ENCODE peak calls at places on chromosomes 13 and 19, in eight cellular contexts. B is cardiac fibroblast, Z is fibroblast of mammary gland, D is foreskin fibroblast, G is GM23248, F is right atrium auricular region, R is fibroblast of lung, I is left ventricle myocardium inferior. J is an unnamed sample.

GRCh38 chr13:113645329-113645728 is 12.7 kb downstream of the ATP4B start:
- DNase-seq in B (no peak), Z (no peak), D (no peak), G (no peak), F (no peak), R (no peak), I (no peak), J (no peak)

GRCh38 chr13:114090476-114090875 is 41.9 kb downstream of the RASA3 start:
- DNase-seq in B (no peak), Z (no peak), D (no peak), G (no peak), F (peak; percentile 42), R (no peak), I (no peak), J (no peak)

GRCh38 chr13:18948664-18949488 is 232.7 kb downstream of the TUBA3C start:
- DNase-seq in B (no peak), Z (no peak), D (no peak), G (no peak), F (no peak), R (no peak), I (no peak), J (no peak)

GRCh38 chr19:35975608-35976214 is 19.3 kb upstream of the SDHAF1 start:
- DNase-seq in B (peak; percentile 33), Z (peak; percentile 22), D (no peak), G (peak; percentile 56), F (no peak), R (peak; percentile 22), I (no peak), J (no peak)

GRCh38 chr13:79227418-79227817 is 178.6 kb downstream of the RBM26 start:
- DNase-seq in B (no peak), Z (no peak), D (no peak), G (no peak), F (no peak), R (no peak), I (no peak), J (no peak)

GRCh38 chr19:32642771-32643170 is 32.2 kb downstream of the ANKRD27 start:
- DNase-seq in B (no peak), Z (no peak), D (no peak), G (no peak), F (no peak), R (no peak), I (no peak), J (no peak)

GRCh38 chr13:51643882-51644281 is 59.6 kb downstream of the WDFY2 start:
- DNase-seq in B (peak; percentile 95), Z (peak; percentile 95), D (peak; percentile 87), G (peak; percentile 94), F (no peak), R (peak; percentile 97), I (no peak), J (no peak)

GRCh38 chr19:16441661-16442071 is 30.1 kb downstream of the EPS15L1 start:
- DNase-seq in B (no peak), Z (no peak), D (no peak), G (peak; percentile 24), F (no peak), R (no peak), I (no peak), J (no peak)

GRCh38 chr19:24065243-24065642 is 21.7 kb upstream of the ZNF254 start:
- DNase-seq in B (no peak), Z (no peak), D (no peak), G (no peak), F (no peak), R (no peak), I (no peak), J (no peak)

GRCh38 chr13:110714798-110715394 is 1.4 kb downstream of the ING1 start:
- DNase-seq in B (peak; percentile 44), Z (peak; percentile 34), D (peak; percentile 33), G (peak; percentile 68), F (peak; percentile 66), R (peak; percentile 41), I (peak; percentile 74), J (peak; percentile 84)

GRCh38 chr19:29668746-29669609 is 3.7 kb downstream of the PLEKHF1 start:
- DNase-seq in B (no peak), Z (no peak), D (no peak), G (peak; percentile 22), F (no peak), R (no peak), I (no peak), J (no peak)

GRCh38 chr13:113650275-113650674 is 7.7 kb downstream of the ATP4B start:
- DNase-seq in B (no peak), Z (no peak), D (no peak), G (no peak), F (no peak), R (no peak), I (peak; percentile 3), J (peak; percentile 57)

GRCh38 chr19:40609561-40610395 is 8.6 kb downstream of the LTBP4 start:
- DNase-seq in B (peak; percentile 79), Z (peak; percentile 84), D (peak; percentile 76), G (peak; percentile 94), F (peak; percentile 94), R (peak; percentile 71), I (peak; percentile 90), J (peak; percentile 44)

GRCh38 chr19:33668968-33669367 is 47.2 kb downstream of the CHST8 start:
- DNase-seq in B (no peak), Z (no peak), D (no peak), G (no peak), F (peak; percentile 11), R (no peak), I (no peak), J (peak; percentile 33)
- H3K4me3 ChIP-seq in B (no peak overlapping the region), Z (no peak overlapping the region), D (no peak overlapping the region), G (no peak overlapping the region), F (no peak overlapping the region), R (no peak overlapping the region), I (no peak overlapping the region), J (no peak overlapping the region)

DNA sequence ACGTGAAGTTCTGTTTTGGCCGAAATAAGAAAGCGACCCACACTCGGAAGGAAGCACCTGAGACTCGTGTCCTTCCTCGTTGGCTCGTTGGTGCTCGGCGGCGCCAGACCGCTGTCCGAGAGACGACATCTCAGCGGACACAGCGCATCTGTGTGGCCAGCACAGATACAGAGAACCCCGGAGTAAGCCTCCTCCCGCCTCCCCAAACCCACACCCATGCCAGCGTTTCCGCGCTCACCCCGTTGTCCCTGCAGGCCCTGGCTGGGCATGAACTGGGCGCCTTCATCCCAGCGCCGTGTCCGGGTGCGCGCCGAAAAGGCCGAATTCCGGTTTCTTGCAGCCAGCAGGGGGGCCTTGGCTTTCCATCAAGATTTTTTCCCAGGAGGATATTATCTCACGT is 127.6 kb downstream of the SOX1 start:
- DNase-seq in B (no peak), Z (no peak), D (no peak), G (no peak), F (no peak), R (no peak), I (no peak), J (no peak)
- H3K4me3 ChIP-seq in B (no peak overlapping the region), Z (no peak overlapping the region), D (no peak overlapping the region), G (no peak overlapping the region), F (no peak overlapping the region), R (no peak overlapping the region), I (no peak overlapping the region), J (no peak overlapping the region)

GRCh38 chr13:68551701-68552522 is 1321.8 kb upstream of the PCDH9 start:
- DNase-seq in B (no peak), Z (no peak), D (no peak), G (no peak), F (no peak), R (no peak), I (no peak), J (no peak)
- H3K4me3 ChIP-seq in B (no peak overlapping the region), Z (no peak overlapping the region), D (no peak overlapping the region), G (no peak overlapping the region), F (no peak overlapping the region), R (no peak overlapping the region), I (no peak overlapping the region), J (peak overlapping the region; percentile 27)

DNA sequence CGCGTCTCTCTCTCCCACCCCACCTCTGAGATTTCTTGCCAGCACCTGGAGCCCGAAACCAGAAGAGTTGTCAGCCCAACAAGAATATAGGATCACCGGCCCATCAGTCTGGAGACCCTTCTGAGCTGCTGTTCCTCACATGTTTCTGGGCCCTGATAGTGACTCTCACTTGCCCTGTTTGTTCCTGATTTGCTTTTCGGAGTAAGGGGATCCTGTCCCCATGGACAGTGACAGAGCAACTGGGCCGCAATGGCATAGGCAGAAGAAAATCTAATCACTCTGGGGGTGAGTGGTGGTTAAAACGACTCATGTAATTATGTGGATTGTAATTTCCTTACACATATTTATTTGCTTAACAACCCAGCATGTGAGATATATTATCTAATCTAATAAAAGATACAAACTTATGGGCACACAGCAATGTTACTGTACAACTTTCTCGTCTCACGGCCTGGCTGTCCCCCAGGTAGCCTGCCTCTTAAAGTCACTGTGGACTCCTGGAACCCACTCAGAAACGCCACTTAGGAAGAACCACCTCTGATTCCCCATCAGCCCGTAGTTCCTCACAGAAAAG is 661 bp upstream of the SMAD9 start:
- DNase-seq in B (no peak), Z (no peak), D (no peak), G (peak; percentile 15), F (no peak), R (peak; percentile 2), I (no peak), J (no peak)
- H3K4me3 ChIP-seq in B (peak overlapping the region; percentile 12), Z (peak overlapping the region; percentile 20), D (peak overlapping the region; percentile 35), G (peak overlapping the region; percentile 89), F (peak overlapping the region; percentile 67), R (peak overlapping the region; percentile 9), I (peak overlapping the region; percentile 77), J (peak overlapping the region; percentile 81)

DNA sequence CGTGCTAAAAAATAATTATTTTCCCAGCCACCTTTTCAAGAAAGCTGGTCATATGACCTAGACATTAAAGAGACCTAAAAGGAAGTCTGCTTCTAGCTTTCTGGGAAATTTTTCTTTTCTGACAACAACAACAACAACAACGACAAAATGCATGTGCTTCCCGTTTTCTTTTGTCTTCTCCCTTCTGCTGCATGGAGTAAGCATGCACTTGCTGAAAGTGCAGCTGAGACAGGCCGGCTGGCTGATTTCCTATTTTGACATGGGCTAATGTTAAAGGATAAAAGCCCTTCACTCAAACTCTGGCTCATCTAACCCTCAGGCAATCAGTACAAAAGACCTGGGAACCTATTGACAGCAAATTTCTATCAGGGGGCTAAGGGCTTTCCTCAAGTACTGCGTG is 811.2 kb downstream of the UQCRFS1 start:
- DNase-seq in B (no peak), Z (no peak), D (no peak), G (no peak), F (no peak), R (no peak), I (no peak), J (no peak)
- H3K4me3 ChIP-seq in B (no peak overlapping the region), Z (no peak overlapping the region), D (no peak overlapping the region), G (no peak overlapping the region), F (no peak overlapping the region), R (no peak overlapping the region), I (no peak overlapping the region), J (no peak overlapping the region)

DNA sequence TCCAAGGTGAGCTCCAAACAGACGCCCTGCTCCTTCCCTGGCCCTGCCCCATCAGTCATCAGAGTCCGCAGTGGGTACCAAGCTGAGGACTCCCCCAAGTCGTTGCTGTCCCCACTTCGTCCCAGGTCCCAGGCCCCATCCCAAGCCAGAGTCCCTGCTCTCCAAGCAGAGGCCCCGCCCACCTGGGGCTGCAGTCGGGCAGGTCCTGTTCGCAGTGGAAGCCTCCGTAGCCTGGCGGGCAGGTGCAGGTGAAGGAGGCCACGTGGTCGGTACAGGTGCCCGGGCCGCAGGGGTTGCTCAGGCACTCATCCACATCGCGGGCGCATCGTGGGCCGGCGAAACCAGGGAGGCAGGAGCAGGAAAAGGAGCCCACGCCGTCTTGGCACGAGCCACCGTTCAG is 19.4 kb downstream of the NOTCH3 start:
- DNase-seq in B (no peak), Z (no peak), D (no peak), G (no peak), F (no peak), R (no peak), I (no peak), J (no peak)
- H3K4me3 ChIP-seq in B (no peak overlapping the region), Z (no peak overlapping the region), D (no peak overlapping the region), G (no peak overlapping the region), F (no peak overlapping the region), R (no peak overlapping the region), I (peak overlapping the region; percentile 54), J (no peak overlapping the region)